ENCODE peak calls at places on chromosomes 13 and 19, in four cellular contexts. R is IMR-90, K is mesendoderm, N is neuronal stem cell. S is an unnamed sample.

GRCh38 chr13:91346848-91347211 is 657 bp upstream of the MIR17HG start:
- DNase-seq in R (no peak), K (peak; percentile 64), N (peak; percentile 14), S (peak; percentile 38)

GRCh38 chr13:77235456-77236022 is 91.4 kb downstream of the MYCBP2 start:
- DNase-seq in R (no peak), K (no peak), N (no peak), S (no peak)

GRCh38 chr13:93927431-93927830 is 552.1 kb downstream of the DCT start:
- DNase-seq in R (no peak), K (no peak), N (no peak), S (no peak)

GRCh38 chr19:5809053-5809452 is 4.2 kb downstream of the NRTN start:
- DNase-seq in R (no peak), K (no peak), N (no peak), S (no peak)

GRCh38 chr19:18591735-18592385 is 3.3 kb downstream of the REX1BD start:
- DNase-seq in R (no peak), K (no peak), N (no peak), S (no peak)

GRCh38 chr19:4518345-4519171 is at the start of gene PLIN4:
- DNase-seq in R (peak; percentile 38), K (no peak), N (no peak), S (peak; percentile 68)

GRCh38 chr19:32662186-32662585 is 12.8 kb downstream of the ANKRD27 start:
- DNase-seq in R (peak; percentile 58), K (no peak), N (no peak), S (no peak)

GRCh38 chr13:39946769-39947168 is 291.3 kb downstream of the COG6 start:
- DNase-seq in R (no peak), K (no peak), N (no peak), S (no peak)

GRCh38 chr13:73268306-73268705 is 209.5 kb downstream of the KLF5 start:
- DNase-seq in R (peak; percentile 65), K (no peak), N (no peak), S (no peak)

GRCh38 chr19:3983542-3983914 is 1.7 kb downstream of the EEF2 start:
- DNase-seq in R (no peak), K (no peak), N (no peak), S (no peak)

GRCh38 chr19:41872775-41873647 is 4.1 kb upstream of the CD79A start:
- DNase-seq in R (peak; percentile 59), K (peak; percentile 93), N (no peak), S (peak; percentile 94)

GRCh38 chr19:33290082-33290815 is 12.1 kb downstream of the CEBPA start:
- DNase-seq in R (no peak), K (no peak), N (no peak), S (no peak)

GRCh38 chr13:90534617-90535340 is 812.7 kb upstream of the MIR17HG start:
- DNase-seq in R (no peak), K (no peak), N (no peak), S (no peak)

GRCh38 chr13:20156711-20157110 is 4.1 kb downstream of the GJA3 start:
- DNase-seq in R (no peak), K (no peak), N (no peak), S (peak; percentile 19)

GRCh38 chr13:43908156-43909126 is 28.7 kb downstream of the LACC1 start:
- DNase-seq in R (peak; percentile 91), K (peak; percentile 29), N (peak; percentile 12), S (no peak)

GRCh38 chr19:41226053-41226873 is 7.2 kb downstream of the AXL start:
- DNase-seq in R (peak; percentile 82), K (peak; percentile 76), N (peak; percentile 44), S (peak; percentile 67)

GRCh38 chr13:23551213-23552008 is 18.8 kb upstream of the TNFRSF19 start:
- DNase-seq in R (no peak), K (no peak), N (peak; percentile 18), S (no peak)

GRCh38 chr13:36362251-36362650 is 16.1 kb upstream of the SPART start:
- DNase-seq in R (peak; percentile 91), K (no peak), N (no peak), S (no peak)

GRCh38 chr13:30276178-30276577 is 31.2 kb downstream of the KATNAL1 start:
- DNase-seq in R (no peak), K (no peak), N (no peak), S (no peak)

GRCh38 chr13:31011193-31011860 is 78.9 kb downstream of the TEX26 start:
- DNase-seq in R (no peak), K (peak; percentile 45), N (no peak), S (no peak)

GRCh38 chr13:66138172-66138811 is 1091.8 kb downstream of the PCDH9 start:
- DNase-seq in R (no peak), K (no peak), N (no peak), S (no peak)

GRCh38 chr19:40599331-40600085 is 1.7 kb upstream of the LTBP4 start:
- DNase-seq in R (no peak), K (no peak), N (no peak), S (peak; percentile 48)

GRCh38 chr19:3366761-3367571 is 583 bp downstream of the NFIC start:
- DNase-seq in R (no peak), K (peak; percentile 37), N (no peak), S (no peak)

GRCh38 chr19:18999896-19000620 is 33.3 kb downstream of the SUGP2 start:
- DNase-seq in R (peak; percentile 10), K (peak; percentile 16), N (no peak), S (no peak)

GRCh38 chr19:48466571-48467325 is 2.4 kb upstream of the CYTH2 start:
- DNase-seq in R (peak; percentile 84), K (no peak), N (no peak), S (no peak)

GRCh38 chr19:1168877-1169791 is 4.9 kb downstream of the SBNO2 start:
- DNase-seq in R (peak; percentile 85), K (peak; percentile 58), N (no peak), S (no peak)

GRCh38 chr13:113393572-113394503 is 29.9 kb upstream of the GRTP1 start:
- DNase-seq in R (peak; percentile 59), K (peak; percentile 88), N (peak; percentile 84), S (peak; percentile 93)

GRCh38 chr13:76980075-76980718 is 11.7 kb upstream of the CLN5 start:
- DNase-seq in R (peak; percentile 24), K (peak; percentile 82), N (peak; percentile 73), S (peak; percentile 95)

GRCh38 chr13:77595166-77595810 is 59.8 kb downstream of the SCEL start:
- DNase-seq in R (no peak), K (peak; percentile 13), N (no peak), S (no peak)

GRCh38 chr13:47437411-47437810 is 540.6 kb upstream of the HTR2A start:
- DNase-seq in R (peak; percentile 89), K (no peak), N (no peak), S (no peak)

GRCh38 chr13:67493835-67494234 is 263.7 kb upstream of the PCDH9 start:
- DNase-seq in R (no peak), K (no peak), N (no peak), S (no peak)

GRCh38 chr19:13982773-13983172 is 23.3 kb downstream of the RFX1 start:
- DNase-seq in R (no peak), K (no peak), N (no peak), S (no peak)

GRCh38 chr13:21677075-21677628 is 6.3 kb downstream of the FGF9 start:
- DNase-seq in R (no peak), K (no peak), N (no peak), S (no peak)

GRCh38 chr13:62250501-62251175 is 835.0 kb upstream of the PCDH20 start:
- DNase-seq in R (no peak), K (no peak), N (no peak), S (no peak)

GRCh38 chr13:98942997-98943396 is 34.9 kb downstream of the DOCK9 start:
- DNase-seq in R (peak; percentile 23), K (no peak), N (no peak), S (no peak)

GRCh38 chr13:33279414-33279813 is 6.1 kb downstream of the STARD13 start:
- DNase-seq in R (no peak), K (no peak), N (no peak), S (no peak)

GRCh38 chr19:51259348-51260245 is 8.7 kb downstream of the SIGLECL1 start:
- DNase-seq in R (peak; percentile 22), K (peak; percentile 62), N (peak; percentile 33), S (peak; percentile 54)

GRCh38 chr19:3096902-3097326 is 2.8 kb downstream of the GNA11 start:
- DNase-seq in R (no peak), K (no peak), N (no peak), S (no peak)

GRCh38 chr19:58543826-58544590 is at the start of gene TRIM28:
- DNase-seq in R (peak; percentile 99), K (peak; percentile 100), N (peak; percentile 98), S (peak; percentile 97)
- H3K18ac ChIP-seq in R (peak within 1 kb of the TSS; percentile 72), K (peak within 1 kb of the TSS; percentile 85), N (peak within 1 kb of the TSS; percentile 100), S (peak within 1 kb of the TSS; percentile 89)

GRCh38 chr19:10811391-10812111 is 24.5 kb downstream of the TMED1 start:
- DNase-seq in R (no peak), K (no peak), N (no peak), S (no peak)
- H3K4me2 ChIP-seq in R (no peak overlapping the region), K (no peak overlapping the region), N (no peak overlapping the region), S (no peak overlapping the region)

GRCh38 chr19:7505682-7506384 is 10.1 kb upstream of the ZNF358 start:
- DNase-seq in R (no peak), K (peak; percentile 37), N (no peak), S (no peak)

GRCh38 chr19:7505288-7505681 is 10.6 kb upstream of the ZNF358 start:
- DNase-seq in R (no peak), K (no peak), N (no peak), S (peak; percentile 60)

GRCh38 chr19:7506385-7507328 is 9.2 kb upstream of the ZNF358 start:
- DNase-seq in R (peak; percentile 48), K (peak; percentile 97), N (peak; percentile 77), S (peak; percentile 99)

GRCh38 chr19:7509625-7510024 is 6.3 kb upstream of the ZNF358 start:
- DNase-seq in R (no peak), K (peak; percentile 48), N (no peak), S (peak; percentile 57)

DNA sequence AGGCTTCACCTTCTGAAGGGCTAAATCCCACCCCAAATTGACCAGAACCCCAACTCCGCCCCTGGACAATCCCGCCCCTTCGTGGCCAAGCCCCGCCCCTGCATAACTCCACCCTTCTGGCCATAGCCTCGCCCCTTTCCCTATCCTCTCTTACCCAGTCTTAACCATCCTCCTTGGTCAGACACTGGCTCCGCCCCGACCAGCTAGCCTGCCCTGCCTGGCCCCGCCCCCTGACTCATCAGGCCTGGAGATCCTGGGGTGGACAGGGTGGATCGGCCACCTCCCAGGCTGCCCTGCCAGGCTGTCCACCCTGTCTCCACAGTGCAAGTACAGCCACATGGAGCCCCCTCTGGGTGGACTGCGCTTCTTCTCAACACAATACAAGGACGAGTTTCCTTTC is 8.0 kb upstream of the ZNF358 start:
- DNase-seq in R (peak; percentile 80), K (peak; percentile 85), N (no peak), S (peak; percentile 97)
- H3K18ac ChIP-seq in R (no peak overlapping the region), K (no peak overlapping the region), N (no peak overlapping the region), S (no peak overlapping the region)

GRCh38 chr19:45114116-45114515 is 21.1 kb downstream of the PPP1R37 start:
- DNase-seq in R (no peak), K (no peak), N (no peak), S (no peak)
- H3K4me2 ChIP-seq in R (no peak overlapping the region), K (no peak overlapping the region), N (no peak overlapping the region), S (no peak overlapping the region)

GRCh38 chr13:24685314-24685713 is 5.1 kb downstream of the ATP12A start:
- DNase-seq in R (no peak), K (no peak), N (no peak), S (no peak)

GRCh38 chr13:24684600-24684998 is 4.4 kb downstream of the ATP12A start:
- DNase-seq in R (no peak), K (no peak), N (no peak), S (no peak)

GRCh38 chr13:24682353-24682752 is 2.1 kb downstream of the ATP12A start:
- DNase-seq in R (no peak), K (peak; percentile 90), N (no peak), S (no peak)

GRCh38 chr13:24683370-24683769 is 3.2 kb downstream of the ATP12A start:
- DNase-seq in R (no peak), K (peak; percentile 36), N (no peak), S (no peak)

GRCh38 chr13:24683833-24684599 is 3.8 kb downstream of the ATP12A start:
- DNase-seq in R (peak; percentile 23), K (peak; percentile 90), N (peak; percentile 59), S (peak; percentile 86)
- H3K18ac ChIP-seq in R (no peak overlapping the region), K (no peak overlapping the region), N (no peak overlapping the region), S (no peak overlapping the region)

S was measured in H9.